ENCODE peak calls at places on chromosomes 13 and 19, in ten cellular contexts. C is CD4-positive, alpha-beta T cell; V is ovary; Y is spleen; Z is left lung; D is psoas muscle; H is A673; O is fibroblast of mammary gland; U is heart right ventricle; N is K562. R is an unnamed sample.

GRCh38 chr13:52454459-52454824 is 836 bp upstream of the CKAP2 start:
- DNase-seq in C (no peak), V (no peak), Y (peak), Z (no peak), D (no peak), H (no peak), O (no peak), U (no peak), N (peak), R (no peak)

GRCh38 chr19:9498183-9498902 is at the start of gene ZNF560:
- DNase-seq in C (no peak), V (no peak), Y (no peak), Z (no peak), D (no peak), H (peak), O (peak), U (no peak), N (peak), R (no peak)

GRCh38 chr19:48274173-48274572 is 4.3 kb downstream of the ZNF114 start:
- DNase-seq in C (no peak), V (no peak), Y (no peak), Z (no peak), D (no peak), H (no peak), O (peak), U (no peak), N (no peak), R (no peak)

GRCh38 chr13:43894438-43894837 is 14.7 kb downstream of the LACC1 start:
- DNase-seq in C (no peak), V (no peak), Y (no peak), Z (no peak), D (no peak), H (peak), O (no peak), U (no peak), N (no peak), R (no peak)

GRCh38 chr13:41268764-41269163 is 5.4 kb upstream of the MTRF1 start:
- DNase-seq in C (no peak), V (no peak), Y (no peak), Z (no peak), D (no peak), H (peak), O (peak), U (no peak), N (no peak), R (peak)

GRCh38 chr13:78875792-78876580 is 217.0 kb upstream of the OBI1 start:
- DNase-seq in C (no peak), V (no peak), Y (no peak), Z (peak), D (no peak), H (no peak), O (no peak), U (no peak), N (no peak), R (no peak)

GRCh38 chr13:75607447-75607846 is 28.7 kb upstream of the LMO7 start:
- DNase-seq in C (no peak), V (no peak), Y (no peak), Z (no peak), D (no peak), H (no peak), O (no peak), U (no peak), N (no peak), R (no peak)

GRCh38 chr19:2385053-2385721 is 25.1 kb downstream of the TMPRSS9 start:
- DNase-seq in C (no peak), V (no peak), Y (no peak), Z (no peak), D (peak), H (peak), O (peak), U (no peak), N (peak), R (peak)

GRCh38 chr13:26061947-26062346 is 10.1 kb upstream of the SHISA2 start:
- DNase-seq in C (no peak), V (no peak), Y (no peak), Z (no peak), D (no peak), H (no peak), O (peak), U (no peak), N (no peak), R (no peak)

GRCh38 chr19:40452016-40452415 is 7.9 kb upstream of the SERTAD3 start:
- DNase-seq in C (no peak), V (no peak), Y (no peak), Z (no peak), D (no peak), H (no peak), O (no peak), U (no peak), N (no peak), R (no peak)

GRCh38 chr13:42219051-42219450 is 52.9 kb upstream of the AKAP11 start:
- DNase-seq in C (no peak), V (no peak), Y (no peak), Z (no peak), D (no peak), H (no peak), O (no peak), U (no peak), N (no peak), R (no peak)

GRCh38 chr19:38466050-38466449 is 32.6 kb downstream of the RYR1 start:
- DNase-seq in C (no peak), V (no peak), Y (no peak), Z (no peak), D (no peak), H (no peak), O (no peak), U (no peak), N (no peak), R (no peak)

GRCh38 chr13:77874406-77874805 is 44.2 kb downstream of the EDNRB start:
- DNase-seq in C (no peak), V (no peak), Y (no peak), Z (no peak), D (no peak), H (no peak), O (peak), U (no peak), N (no peak), R (no peak)

GRCh38 chr13:20482275-20482761 is 43.3 kb downstream of the CRYL1 start:
- DNase-seq in C (no peak), V (no peak), Y (no peak), Z (no peak), D (no peak), H (peak), O (no peak), U (no peak), N (no peak), R (no peak)

GRCh38 chr19:46383171-46383815 is 30.1 kb downstream of the CCDC8 start:
- DNase-seq in C (no peak), V (no peak), Y (peak), Z (peak), D (no peak), H (no peak), O (no peak), U (no peak), N (no peak), R (no peak)

GRCh38 chr13:75139291-75139690 is 342.7 kb downstream of the TBC1D4 start:
- DNase-seq in C (no peak), V (no peak), Y (no peak), Z (no peak), D (no peak), H (no peak), O (no peak), U (no peak), N (no peak), R (no peak)

GRCh38 chr13:24012648-24013047 is 115.3 kb upstream of the C1QTNF9B start:
- DNase-seq in C (no peak), V (no peak), Y (no peak), Z (no peak), D (no peak), H (no peak), O (no peak), U (no peak), N (no peak), R (no peak)

GRCh38 chr13:108827637-108828036 is 198.2 kb downstream of the MYO16 start:
- DNase-seq in C (no peak), V (no peak), Y (no peak), Z (no peak), D (no peak), H (no peak), O (no peak), U (no peak), N (no peak), R (no peak)

GRCh38 chr19:1343026-1343425 is 40.7 kb upstream of the NDUFS7 start:
- DNase-seq in C (no peak), V (no peak), Y (no peak), Z (no peak), D (no peak), H (no peak), O (peak), U (no peak), N (no peak), R (no peak)

GRCh38 chr19:55931936-55932386 is at the start of gene NLRP13:
- DNase-seq in C (no peak), V (no peak), Y (no peak), Z (no peak), D (no peak), H (no peak), O (no peak), U (no peak), N (no peak), R (no peak)

GRCh38 chr19:43777163-43777700 is 3.5 kb downstream of the KCNN4 start:
- DNase-seq in C (peak), V (no peak), Y (peak), Z (no peak), D (no peak), H (peak), O (no peak), U (no peak), N (peak), R (no peak)

GRCh38 chr19:44813331-44814131 is 4.6 kb downstream of the BCAM start:
- DNase-seq in C (no peak), V (no peak), Y (no peak), Z (no peak), D (no peak), H (no peak), O (no peak), U (no peak), N (no peak), R (peak)

GRCh38 chr13:26964278-26965057 is 203.9 kb upstream of the GPR12 start:
- DNase-seq in C (no peak), V (no peak), Y (no peak), Z (no peak), D (no peak), H (peak), O (no peak), U (peak), N (no peak), R (no peak)

GRCh38 chr19:33196446-33197193 is 2.5 kb downstream of the LRP3 start:
- DNase-seq in C (no peak), V (no peak), Y (no peak), Z (peak), D (no peak), H (no peak), O (no peak), U (no peak), N (no peak), R (no peak)

GRCh38 chr19:49473868-49474544 is at the start of gene FLT3LG:
- DNase-seq in C (peak), V (peak), Y (peak), Z (peak), D (peak), H (peak), O (peak), U (peak), N (peak), R (peak)

GRCh38 chr13:99067160-99067985 is 89.5 kb upstream of the DOCK9 start:
- DNase-seq in C (no peak), V (no peak), Y (no peak), Z (no peak), D (no peak), H (no peak), O (peak), U (no peak), N (no peak), R (no peak)

GRCh38 chr13:73703606-73704005 is 430.6 kb downstream of the KLF12 start:
- DNase-seq in C (no peak), V (no peak), Y (no peak), Z (no peak), D (no peak), H (no peak), O (no peak), U (no peak), N (no peak), R (no peak)

GRCh38 chr13:40993119-40993518 is 26.0 kb downstream of the ELF1 start:
- DNase-seq in C (no peak), V (no peak), Y (no peak), Z (no peak), D (no peak), H (no peak), O (no peak), U (no peak), N (no peak), R (no peak)

GRCh38 chr19:31096047-31096446 is 253.2 kb downstream of the TSHZ3 start:
- DNase-seq in C (no peak), V (no peak), Y (no peak), Z (peak), D (peak), H (no peak), O (no peak), U (no peak), N (peak), R (no peak)

GRCh38 chr19:55118401-55118991 is 1.1 kb upstream of the PPP1R12C start:
- DNase-seq in C (no peak), V (peak), Y (peak), Z (no peak), D (peak), H (no peak), O (peak), U (peak), N (peak), R (peak)

GRCh38 chr13:111202745-111203144 is 87.6 kb downstream of the ARHGEF7 start:
- DNase-seq in C (no peak), V (no peak), Y (no peak), Z (no peak), D (no peak), H (peak), O (peak), U (peak), N (peak), R (no peak)

GRCh38 chr13:99995503-99996176 is 14.1 kb downstream of the ZIC2 start:
- DNase-seq in C (no peak), V (no peak), Y (no peak), Z (no peak), D (no peak), H (peak), O (no peak), U (no peak), N (no peak), R (no peak)

GRCh38 chr19:10141479-10141878 is 21.8 kb upstream of the EIF3G start:
- DNase-seq in C (no peak), V (no peak), Y (no peak), Z (no peak), D (no peak), H (no peak), O (no peak), U (no peak), N (no peak), R (no peak)

GRCh38 chr13:22837980-22838615 is 342.7 kb upstream of the SGCG start:
- DNase-seq in C (no peak), V (no peak), Y (no peak), Z (no peak), D (no peak), H (no peak), O (no peak), U (no peak), N (no peak), R (no peak)

GRCh38 chr19:13226983-13227382 is 76.8 kb downstream of the IER2 start:
- DNase-seq in C (no peak), V (no peak), Y (no peak), Z (no peak), D (no peak), H (no peak), O (no peak), U (no peak), N (no peak), R (no peak)

GRCh38 chr19:13229246-13229645 is 79.0 kb downstream of the IER2 start:
- DNase-seq in C (no peak), V (no peak), Y (no peak), Z (no peak), D (no peak), H (no peak), O (no peak), U (no peak), N (no peak), R (no peak)

GRCh38 chr19:13225973-13226865 is 76.0 kb downstream of the IER2 start:
- DNase-seq in C (no peak), V (no peak), Y (no peak), Z (no peak), D (no peak), H (no peak), O (no peak), U (no peak), N (no peak), R (no peak)

GRCh38 chr19:13231663-13232062 is 81.5 kb downstream of the IER2 start:
- DNase-seq in C (no peak), V (no peak), Y (no peak), Z (no peak), D (no peak), H (no peak), O (no peak), U (no peak), N (no peak), R (no peak)

GRCh38 chr19:13228561-13228960 is 78.3 kb downstream of the IER2 start:
- DNase-seq in C (no peak), V (no peak), Y (no peak), Z (no peak), D (no peak), H (peak), O (no peak), U (no peak), N (no peak), R (no peak)
- TF ChIP-seq CTCF in C (no peak), V (no peak), Y (no peak), Z (no peak), D (no peak), H (peak), O (no peak), U (no peak), N (peak), R (no peak)

DNA sequence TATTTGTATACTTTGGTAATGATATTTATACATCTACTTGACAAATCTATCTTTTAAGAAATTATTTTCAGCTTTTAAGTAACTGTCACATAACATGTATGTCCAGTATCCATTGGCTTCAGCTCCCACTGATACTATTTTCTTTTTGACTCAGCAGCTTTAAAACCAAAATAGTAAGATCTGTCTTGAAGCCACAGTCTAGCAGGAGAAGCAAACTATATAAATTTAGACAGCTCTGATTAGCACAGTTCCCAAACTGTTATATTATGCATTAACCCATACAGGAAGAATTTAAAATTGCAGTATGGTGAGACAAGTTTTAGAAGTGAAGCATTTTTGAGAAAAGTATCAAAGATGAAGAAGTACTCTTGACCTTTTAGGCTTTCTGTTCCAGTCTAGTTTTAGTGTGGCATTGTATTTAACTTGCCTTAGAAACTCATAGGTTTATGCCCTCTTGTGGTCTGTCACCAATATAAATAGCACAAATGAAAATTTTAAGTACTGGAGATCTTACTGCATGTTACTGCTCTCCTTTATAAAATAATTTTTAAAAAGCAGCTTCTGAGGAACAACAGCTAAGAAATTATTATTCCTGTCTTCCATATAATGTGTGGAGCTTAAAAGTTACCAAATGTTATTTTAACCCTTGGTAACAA is 24.7 kb downstream of the URI1 start:
- DNase-seq in C (no peak), V (no peak), Y (no peak), Z (no peak), D (no peak), H (peak), O (peak), U (no peak), N (no peak), R (no peak)
- TF ChIP-seq CTCF in C (peak), V (no peak), Y (no peak), Z (no peak), D (no peak), H (peak), O (peak), U (peak), N (peak), R (no peak)

DNA sequence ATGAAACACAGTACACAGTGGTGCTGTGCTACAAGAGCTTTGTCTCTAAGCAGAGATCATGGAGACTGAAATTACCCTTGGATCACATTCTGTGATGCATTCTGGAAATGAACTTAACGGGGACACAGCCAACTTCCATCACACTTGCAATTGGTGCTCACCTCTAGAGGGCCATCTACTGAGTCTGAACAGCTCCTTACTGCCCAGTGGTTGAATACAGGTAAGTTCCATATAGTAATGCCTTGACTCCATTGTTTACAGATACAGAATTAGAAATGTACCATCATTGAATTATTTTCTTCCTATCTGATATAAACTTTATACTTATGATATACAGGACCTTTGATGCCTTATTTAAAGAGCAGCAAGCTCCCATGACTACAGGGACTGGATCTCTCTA is 686.4 kb downstream of the PCDH9 start:
- DNase-seq in C (no peak), V (no peak), Y (no peak), Z (no peak), D (no peak), H (no peak), O (no peak), U (no peak), N (no peak), R (no peak)
- TF ChIP-seq CTCF in C (no peak), V (no peak), Y (no peak), Z (no peak), D (no peak), H (peak), O (no peak), U (no peak), N (no peak), R (no peak)

GRCh38 chr19:3785464-3785937 is 680 bp downstream of the MATK start:
- DNase-seq in C (no peak), V (no peak), Y (peak), Z (peak), D (no peak), H (no peak), O (no peak), U (no peak), N (peak), R (no peak)

GRCh38 chr19:3784607-3785463 is 1.3 kb downstream of the MATK start:
- DNase-seq in C (no peak), V (no peak), Y (no peak), Z (peak), D (no peak), H (no peak), O (peak), U (no peak), N (no peak), R (no peak)

GRCh38 chr19:3782903-3783302 is 3.3 kb downstream of the MATK start:
- DNase-seq in C (no peak), V (no peak), Y (no peak), Z (peak), D (no peak), H (no peak), O (no peak), U (no peak), N (no peak), R (no peak)

GRCh38 chr19:3782330-3782729 is 3.9 kb downstream of the MATK start:
- DNase-seq in C (no peak), V (no peak), Y (no peak), Z (no peak), D (no peak), H (no peak), O (no peak), U (no peak), N (no peak), R (no peak)

GRCh38 chr19:3783660-3784584 is 2.3 kb downstream of the MATK start:
- DNase-seq in C (peak), V (no peak), Y (peak), Z (peak), D (no peak), H (no peak), O (no peak), U (no peak), N (peak), R (no peak)
- TF ChIP-seq CTCF in C (peak), V (no peak), Y (peak), Z (peak), D (no peak), H (peak), O (peak), U (peak), N (peak), R (peak)

DNA sequence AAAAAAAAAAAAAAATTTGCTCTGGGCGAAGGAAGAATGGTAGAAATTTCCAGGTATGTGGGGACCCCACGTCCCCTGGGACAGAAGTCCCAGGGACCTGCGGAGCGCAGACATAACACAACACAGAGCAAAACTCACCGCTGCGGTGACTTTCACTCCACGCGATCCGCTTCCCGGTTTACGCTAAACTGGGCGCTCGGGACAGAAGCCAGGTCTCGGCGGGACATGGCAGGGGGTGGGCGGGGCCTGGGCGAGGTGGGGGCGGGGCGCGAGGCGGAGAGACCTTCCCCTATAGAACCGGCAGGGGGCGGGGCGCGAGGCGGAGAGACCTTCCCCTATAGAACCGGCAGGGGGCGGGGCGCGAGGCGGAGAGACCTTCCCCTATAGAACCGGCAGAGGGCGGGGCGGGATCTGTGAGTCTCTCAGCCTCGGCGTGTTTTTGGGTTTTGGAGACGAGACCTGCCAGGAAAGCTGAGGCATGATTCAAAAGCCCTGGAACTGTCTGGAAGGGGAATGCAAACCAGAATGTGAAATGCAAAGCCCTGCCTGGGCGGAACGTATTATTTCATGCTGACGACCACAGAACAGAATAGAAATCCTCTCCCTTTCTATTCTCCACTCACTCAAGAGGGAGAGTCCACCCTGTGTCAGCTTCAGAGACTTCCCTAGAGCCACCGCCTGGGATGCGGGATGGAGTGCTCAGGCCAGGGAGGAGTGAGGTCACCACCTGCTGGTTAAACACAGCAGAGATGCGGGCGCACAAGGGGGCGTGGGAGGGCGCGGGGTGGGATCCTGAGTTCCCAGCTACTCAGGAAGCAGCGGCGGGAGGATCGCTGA is 20.2 kb upstream of the ERVV-1 start:
- DNase-seq in C (peak), V (peak), Y (peak), Z (peak), D (peak), H (peak), O (peak), U (peak), N (peak), R (peak)
- TF ChIP-seq CTCF in C (peak), V (peak), Y (peak), Z (peak), D (peak), H (peak), O (peak), U (peak), N (peak), R (peak)

R was measured in nephron progenitor cell.